ENCODE peak calls at places on chromosomes 1 and 21, in five cellular contexts. B, J, T, W and C are unnamed samples.
A peak's percentile ranks its signal among the peaks of the same experiment; 100 is the strongest.

GRCh38 chr21:36079671-36080070 is 9.8 kb downstream of the CBR1 start:
- DNase-seq in J (no peak), B (no peak), T (no peak), W (no peak), C (no peak)

GRCh38 chr1:156741613-156741983 is 710 bp upstream of the MRPL24 start:
- DNase-seq in W (no peak), B (no peak), T (no peak), J (no peak), C (no peak)

GRCh38 chr1:28971980-28972771 is 57.8 kb downstream of the EPB41 start:
- DNase-seq in W (peak; percentile 94), B (peak; percentile 37), J (no peak), T (no peak), C (no peak)

GRCh38 chr1:242430956-242431355 is 93.5 kb downstream of the PLD5 start:
- DNase-seq in J (no peak), T (no peak), B (no peak), W (no peak), C (no peak)

GRCh38 chr21:45995686-45996179 is 14.2 kb downstream of the COL6A1 start:
- DNase-seq in W (peak; percentile 45), B (no peak), J (no peak), T (peak; percentile 38), C (peak; percentile 71)

GRCh38 chr1:41562328-41562727 is 77.8 kb upstream of the EDN2 start:
- DNase-seq in B (no peak), W (no peak), J (no peak), T (no peak), C (no peak)

GRCh38 chr1:21585037-21585436 is 75.8 kb downstream of the ALPL start:
- DNase-seq in B (no peak), W (no peak), T (no peak), J (no peak), C (no peak)

GRCh38 chr1:167454929-167455785 is 63.2 kb downstream of the CD247 start:
- DNase-seq in J (peak; percentile 59), W (peak; percentile 61), T (peak; percentile 86), B (peak; percentile 52), C (peak; percentile 83)

GRCh38 chr1:47709302-47710074 is 271.6 kb downstream of the FOXD2 start:
- DNase-seq in T (no peak), J (no peak), W (no peak), B (peak; percentile 41), C (no peak)

GRCh38 chr1:58352476-58353092 is 193.9 kb downstream of the OMA1 start:
- DNase-seq in W (no peak), T (no peak), J (no peak), B (no peak), C (no peak)

GRCh38 chr21:40049031-40049958 is 182.1 kb downstream of the PCP4 start:
- DNase-seq in J (no peak), T (no peak), B (no peak), W (no peak), C (no peak)

GRCh38 chr1:201311356-201312011 is 28.2 kb downstream of the PKP1 start:
- DNase-seq in T (peak; percentile 8), B (peak; percentile 92), W (no peak), J (no peak), C (no peak)

GRCh38 chr1:115593365-115594259 is 48.2 kb upstream of the VANGL1 start:
- DNase-seq in J (no peak), B (no peak), W (no peak), T (no peak), C (peak; percentile 64)

GRCh38 chr1:234400773-234401172 is 27.5 kb downstream of the COA6 start:
- DNase-seq in W (no peak), T (no peak), J (no peak), B (no peak), C (no peak)

GRCh38 chr1:11746092-11746491 is 10.2 kb downstream of the AGTRAP start:
- DNase-seq in W (peak; percentile 71), B (no peak), J (no peak), T (no peak), C (no peak)

GRCh38 chr1:64601207-64601606 is 131.3 kb downstream of the CACHD1 start:
- DNase-seq in W (no peak), B (peak; percentile 43), J (no peak), T (no peak), C (no peak)

GRCh38 chr1:211174375-211174774 is 40.4 kb upstream of the KCNH1 start:
- DNase-seq in T (no peak), W (peak; percentile 78), B (no peak), J (no peak), C (no peak)

GRCh38 chr1:113905435-113905861 is 322 bp downstream of the DCLRE1B start:
- DNase-seq in B (no peak), W (peak; percentile 25), T (peak; percentile 68), J (no peak), C (no peak)

GRCh38 chr1:49013046-49013445 is 236.4 kb upstream of the BEND5 start:
- DNase-seq in W (peak; percentile 38), T (no peak), J (no peak), B (no peak), C (no peak)

GRCh38 chr1:231272880-231273279 is 31.9 kb downstream of the GNPAT start:
- DNase-seq in T (peak; percentile 66), W (no peak), B (no peak), J (peak; percentile 71), C (no peak)

GRCh38 chr1:64982134-64982533 is 15.8 kb upstream of the JAK1 start:
- DNase-seq in J (no peak), W (peak; percentile 66), T (no peak), B (no peak), C (no peak)

GRCh38 chr21:45551316-45551715 is 9.1 kb upstream of the SLC19A1 start:
- DNase-seq in W (peak; percentile 88), B (no peak), J (no peak), T (peak; percentile 47), C (no peak)

GRCh38 chr21:28337319-28337718 is 655.4 kb downstream of the LTN1 start:
- DNase-seq in J (no peak), W (peak; percentile 82), B (peak; percentile 66), T (no peak), C (no peak)
- TF ChIP-seq CTCF in J (no peak), W (peak; percentile 76), B (peak; percentile 48), T (no peak), C (no peak)

GRCh38 chr1:71074681-71075080 is 6.2 kb downstream of the ZRANB2 start:
- DNase-seq in T (no peak), W (no peak), B (no peak), J (no peak), C (no peak)
- H3K4me3 ChIP-seq in T (no peak overlapping the region), W (no peak overlapping the region), B (no peak overlapping the region), J (no peak overlapping the region), C (no peak overlapping the region)

GRCh38 chr1:246698466-246699094 is 25.6 kb upstream of the SCCPDH start:
- DNase-seq in B (no peak), W (no peak), J (no peak), T (no peak), C (no peak)

GRCh38 chr1:246695666-246696065 is 28.5 kb upstream of the SCCPDH start:
- DNase-seq in J (no peak), B (no peak), T (no peak), W (no peak), C (no peak)

GRCh38 chr1:246695136-246695535 is 29.1 kb upstream of the SCCPDH start:
- DNase-seq in T (no peak), W (peak; percentile 48), J (no peak), B (no peak), C (no peak)

GRCh38 chr1:246703581-246703980 is 20.6 kb upstream of the SCCPDH start:
- DNase-seq in J (no peak), B (peak; percentile 32), W (no peak), T (peak; percentile 60), C (no peak)

DNA sequence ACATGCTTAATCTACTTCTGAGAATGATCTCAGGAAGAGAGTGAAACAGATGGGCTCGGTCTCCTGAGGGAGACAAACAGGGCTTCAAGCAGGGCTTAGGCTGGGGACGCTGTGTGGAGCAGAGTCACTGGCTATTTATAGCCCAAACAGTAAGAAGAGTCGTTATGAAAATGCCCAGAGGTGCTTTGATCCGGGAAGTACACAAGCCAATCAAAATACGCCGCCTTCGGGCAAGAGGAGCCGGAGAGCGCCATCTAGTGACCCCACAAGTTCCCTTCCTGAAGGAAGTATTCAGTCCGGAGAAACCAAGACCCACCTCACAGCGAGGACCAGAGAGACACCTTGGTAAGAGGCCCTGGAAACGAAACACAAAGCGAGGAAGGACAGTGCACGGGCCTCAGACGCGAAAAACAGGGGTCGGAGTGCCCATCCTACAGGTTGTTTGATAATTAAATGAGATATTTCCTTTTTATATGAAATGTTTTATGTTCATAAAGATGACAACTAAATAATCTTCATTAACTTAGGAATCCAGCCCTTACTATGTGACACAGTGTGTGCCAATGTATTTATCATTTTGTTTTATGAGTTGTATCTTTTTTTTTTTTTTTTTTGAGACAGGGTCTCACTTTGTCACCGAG is 25.0 kb upstream of the SCCPDH start:
- DNase-seq in J (peak; percentile 87), T (peak; percentile 90), W (peak; percentile 96), B (peak; percentile 94), C (peak; percentile 86)
- H3K27ac ChIP-seq in J (no peak overlapping the region), T (peak overlapping the region; percentile 51), W (peak overlapping the region; percentile 7), B (no peak overlapping the region), C (no peak overlapping the region)

GRCh38 chr1:111656093-111657017 is 36.8 kb downstream of the RAP1A start:
- DNase-seq in J (no peak), T (no peak), B (peak; percentile 31), W (peak; percentile 71), C (no peak)
- TF ChIP-seq CTCF in J (peak; percentile 65), T (peak; percentile 60), B (peak; percentile 46), W (peak; percentile 87), C (peak; percentile 48)

GRCh38 chr1:168939131-168939946 is 167.2 kb upstream of the ATP1B1 start:
- DNase-seq in B (peak; percentile 21), T (no peak), W (peak; percentile 16), J (no peak), C (no peak)
- H3K4me3 ChIP-seq in B (no peak overlapping the region), T (no peak overlapping the region), W (no peak overlapping the region), J (no peak overlapping the region), C (no peak overlapping the region)

GRCh38 chr1:93554883-93555872 is 107.3 kb downstream of the FNBP1L start:
- DNase-seq in B (no peak), J (no peak), T (no peak), W (no peak), C (no peak)
- H3K27ac ChIP-seq in B (no peak overlapping the region), J (no peak overlapping the region), T (peak overlapping the region; percentile 54), W (no peak overlapping the region), C (no peak overlapping the region)

GRCh38 chr1:119743776-119744597 is 24.7 kb downstream of the HMGCS2 start:
- DNase-seq in J (peak; percentile 54), B (peak; percentile 87), W (peak; percentile 81), T (peak; percentile 68), C (peak; percentile 73)
- TF ChIP-seq CTCF in J (peak; percentile 36), B (peak; percentile 88), W (peak; percentile 92), T (peak; percentile 82), C (peak; percentile 69)

DNA sequence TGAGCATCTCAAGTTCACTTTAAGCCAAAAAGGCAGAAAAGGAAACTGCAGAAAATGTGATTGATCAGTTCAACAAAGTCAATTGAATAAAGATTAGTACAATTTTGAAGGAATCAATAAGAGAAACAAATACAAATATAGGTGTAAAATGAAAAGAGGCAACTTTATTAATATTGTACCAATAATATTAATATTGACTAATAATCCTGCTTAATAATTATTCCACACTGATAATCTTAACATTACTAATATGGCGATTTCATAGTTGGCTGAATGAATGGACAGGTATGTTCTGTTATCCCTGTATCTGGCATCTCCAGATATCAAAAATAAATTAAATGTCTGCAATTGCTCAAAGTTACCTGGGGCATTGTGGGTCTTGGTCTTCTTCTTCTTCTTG is 61.8 kb downstream of the PRKAB2 start:
- DNase-seq in B (no peak), T (no peak), J (no peak), W (no peak), C (no peak)
- H3K4me3 ChIP-seq in B (no peak overlapping the region), T (no peak overlapping the region), J (no peak overlapping the region), W (no peak overlapping the region), C (no peak overlapping the region)

GRCh38 chr1:171397851-171398469 is 84.0 kb downstream of the FMO4 start:
- DNase-seq in W (no peak), T (no peak), B (no peak), J (no peak), C (no peak)
- H3K27ac ChIP-seq in W (no peak overlapping the region), T (no peak overlapping the region), B (no peak overlapping the region), J (no peak overlapping the region), C (no peak overlapping the region)